ENCODE peak calls at places on chromosomes 12 and 14, in four cellular contexts. D, Y, L and M are unnamed samples.

GRCh38 chr14:61186793-61187641 is 94.1 kb downstream of the TMEM30B start:
- DNase-seq in D (no peak), L (no peak), Y (no peak), M (peak; percentile 11)

GRCh38 chr14:25039933-25040332 is 10.0 kb downstream of the STXBP6 start:
- DNase-seq in D (no peak), Y (no peak), L (no peak), M (no peak)

GRCh38 chr14:88321692-88322504 is 1.2 kb downstream of the KCNK10 start:
- DNase-seq in L (no peak), Y (no peak), D (no peak), M (no peak)

GRCh38 chr14:72788972-72789728 is 104.8 kb downstream of the DPF3 start:
- DNase-seq in D (no peak), Y (no peak), L (no peak), M (no peak)

GRCh38 chr14:31420013-31420318 is 384 bp downstream of the HEATR5A start:
- DNase-seq in L (peak; percentile 89), D (peak; percentile 50), Y (peak; percentile 78), M (peak; percentile 75)

GRCh38 chr14:50008562-50009355 is 107.6 kb downstream of the VCPKMT start:
- DNase-seq in D (no peak), L (no peak), Y (no peak), M (no peak)

GRCh38 chr12:113128802-113129663 is 6.5 kb downstream of the RASAL1 start:
- DNase-seq in Y (no peak), L (peak; percentile 15), D (no peak), M (no peak)

GRCh38 chr14:94974422-94974821 is 182.9 kb downstream of the DICER1 start:
- DNase-seq in D (no peak), Y (no peak), L (no peak), M (no peak)

GRCh38 chr12:91349451-91349850 is 166.8 kb upstream of the DCN start:
- DNase-seq in D (no peak), Y (no peak), L (no peak), M (no peak)

GRCh38 chr12:87074801-87075200 is 818.6 kb upstream of the MGAT4C start:
- DNase-seq in L (no peak), D (no peak), Y (no peak), M (no peak)

GRCh38 chr12:50052544-50052943 is 4.9 kb upstream of the ASIC1 start:
- DNase-seq in Y (no peak), D (no peak), L (no peak), M (no peak)

GRCh38 chr14:36521598-36522345 is 1.7 kb upstream of the NKX2-1 start:
- DNase-seq in Y (peak; percentile 69), D (no peak), L (peak; percentile 68), M (no peak)

GRCh38 chr14:38481939-38482678 is 226.2 kb upstream of the CLEC14A start:
- DNase-seq in D (no peak), L (peak; percentile 45), Y (no peak), M (no peak)

GRCh38 chr12:13347241-13348043 is 150.9 kb downstream of the EMP1 start:
- DNase-seq in Y (no peak), D (no peak), L (no peak), M (no peak)

GRCh38 chr14:38255408-38255672 is 553 bp downstream of the CLEC14A start:
- DNase-seq in Y (peak; percentile 60), D (peak; percentile 5), L (peak; percentile 51), M (peak; percentile 38)

GRCh38 chr14:34020014-34020413 is 69.1 kb upstream of the EGLN3 start:
- DNase-seq in D (no peak), Y (no peak), L (no peak), M (no peak)

GRCh38 chr12:11730299-11731041 is 81.0 kb downstream of the ETV6 start:
- DNase-seq in D (peak; percentile 75), Y (no peak), L (peak; percentile 54), M (no peak)

GRCh38 chr12:41013921-41014642 is 174.0 kb upstream of the PDZRN4 start:
- DNase-seq in D (no peak), Y (no peak), L (no peak), M (no peak)

GRCh38 chr12:102406033-102406584 is 74.3 kb downstream of the IGF1 start:
- DNase-seq in D (peak; percentile 15), Y (no peak), L (peak; percentile 51), M (no peak)

GRCh38 chr12:125455556-125455955 is 390.3 kb downstream of the AACS start:
- DNase-seq in L (no peak), Y (no peak), D (no peak), M (no peak)

GRCh38 chr14:56590535-56590951 is 10.9 kb downstream of the TMEM260 start:
- DNase-seq in Y (peak; percentile 32), D (no peak), L (no peak), M (no peak)

GRCh38 chr12:93127582-93128331 is 198.7 kb upstream of the EEA1 start:
- DNase-seq in Y (peak; percentile 22), L (peak; percentile 75), D (no peak), M (no peak)

GRCh38 chr12:25384954-25385216 is 134.2 kb upstream of the KRAS start:
- DNase-seq in Y (no peak), L (no peak), D (no peak), M (no peak)

DNA sequence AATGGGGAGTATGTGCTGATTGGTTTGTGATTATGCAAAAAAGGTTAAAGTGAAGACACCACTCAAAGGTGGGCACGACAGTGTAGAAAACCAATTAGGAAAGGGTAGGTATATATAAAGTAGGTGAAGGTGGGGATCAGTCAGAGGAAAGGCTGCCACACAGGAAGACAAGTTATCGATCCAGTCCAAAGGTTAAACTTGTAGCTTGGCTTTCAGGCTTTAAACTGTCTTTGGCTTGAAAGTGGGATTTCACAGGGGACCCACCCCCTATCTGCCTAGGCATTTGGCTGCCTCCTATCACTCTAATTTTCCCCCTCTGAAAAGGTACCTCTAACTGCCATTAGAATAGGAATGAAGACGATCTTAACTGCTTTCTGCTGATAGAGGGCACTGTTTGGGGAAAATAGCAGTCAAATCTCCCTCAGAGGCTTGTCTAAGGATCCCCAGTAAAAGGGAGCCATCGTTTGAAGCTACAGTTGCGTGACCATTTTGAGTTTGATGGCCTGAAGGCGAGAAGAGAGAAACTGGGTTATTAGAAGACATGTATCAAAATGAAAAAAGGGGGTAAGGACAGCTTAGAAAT is 250.2 kb downstream of the GPHN start:
- DNase-seq in Y (no peak), D (no peak), L (no peak), M (no peak)
- TF ChIP-seq CTCF in Y (no peak), D (no peak), L (no peak), M (no peak)

GRCh38 chr12:48351022-48351708 is 446 bp upstream of the ZNF641 start:
- DNase-seq in D (no peak), L (peak; percentile 84), Y (peak; percentile 67), M (peak; percentile 50)
- TF ChIP-seq CTCF in D (no peak), L (no peak), Y (no peak), M (no peak)

GRCh38 chr12:107619831-107620230 is 65.8 kb upstream of the PWP1 start:
- DNase-seq in D (no peak), L (no peak), Y (no peak), M (no peak)

GRCh38 chr12:107618106-107618505 is 67.5 kb upstream of the PWP1 start:
- DNase-seq in L (no peak), Y (no peak), D (no peak), M (no peak)

GRCh38 chr12:107616941-107617340 is 68.7 kb upstream of the PWP1 start:
- DNase-seq in L (no peak), Y (no peak), D (no peak), M (no peak)

GRCh38 chr12:107624493-107624892 is 61.1 kb upstream of the PWP1 start:
- DNase-seq in L (no peak), D (no peak), Y (no peak), M (no peak)

GRCh38 chr12:107622005-107622404 is 63.6 kb upstream of the PWP1 start:
- DNase-seq in D (no peak), L (no peak), Y (peak; percentile 61), M (no peak)
- TF ChIP-seq CTCF in D (peak; percentile 68), L (peak; percentile 31), Y (peak; percentile 89), M (peak; percentile 74)

GRCh38 chr14:92549096-92549852 is 35.7 kb downstream of the RIN3 start:
- DNase-seq in D (no peak), Y (no peak), L (no peak), M (no peak)

GRCh38 chr14:92549853-92550244 is 36.3 kb downstream of the RIN3 start:
- DNase-seq in D (no peak), L (no peak), Y (no peak), M (no peak)

GRCh38 chr14:92544051-92544730 is 30.6 kb downstream of the RIN3 start:
- DNase-seq in Y (no peak), D (no peak), L (no peak), M (no peak)

GRCh38 chr14:92542766-92543554 is 29.4 kb downstream of the RIN3 start:
- DNase-seq in D (no peak), Y (no peak), L (no peak), M (no peak)

DNA sequence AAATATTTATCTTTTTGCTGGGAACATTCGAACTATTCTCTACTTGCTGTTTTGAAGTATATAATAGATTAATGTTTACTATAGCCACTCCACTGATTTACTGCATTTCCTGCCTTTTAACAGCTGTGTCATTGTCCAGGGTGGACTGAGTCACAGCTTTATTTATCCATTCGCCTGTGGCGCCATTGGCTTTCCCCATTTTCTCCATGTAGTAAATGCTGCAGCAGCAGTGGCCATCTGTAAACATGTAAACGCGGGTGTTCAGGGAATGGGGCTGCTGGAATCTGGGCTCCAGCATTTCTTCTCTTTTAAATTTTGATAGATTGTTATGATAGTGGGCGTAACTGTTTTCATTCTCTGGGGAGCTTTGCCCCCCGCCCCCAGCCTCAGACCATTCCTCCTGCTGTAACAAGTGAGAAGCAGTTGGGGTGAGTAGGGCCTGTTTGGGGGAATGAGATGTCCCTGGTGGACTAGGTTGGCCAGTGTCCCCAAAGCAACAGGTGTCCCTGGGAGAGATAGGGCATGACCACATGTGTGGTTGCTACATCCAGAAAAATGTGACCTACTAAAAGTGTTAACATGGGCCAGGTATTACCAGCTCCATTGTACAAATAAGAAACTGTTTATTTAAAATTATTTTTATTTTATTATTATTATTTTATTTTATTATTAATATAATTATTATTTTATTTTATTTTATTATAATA is 32.9 kb downstream of the RIN3 start:
- DNase-seq in Y (no peak), D (no peak), L (no peak), M (no peak)
- TF ChIP-seq CTCF in Y (no peak), D (no peak), L (no peak), M (no peak)

DNA sequence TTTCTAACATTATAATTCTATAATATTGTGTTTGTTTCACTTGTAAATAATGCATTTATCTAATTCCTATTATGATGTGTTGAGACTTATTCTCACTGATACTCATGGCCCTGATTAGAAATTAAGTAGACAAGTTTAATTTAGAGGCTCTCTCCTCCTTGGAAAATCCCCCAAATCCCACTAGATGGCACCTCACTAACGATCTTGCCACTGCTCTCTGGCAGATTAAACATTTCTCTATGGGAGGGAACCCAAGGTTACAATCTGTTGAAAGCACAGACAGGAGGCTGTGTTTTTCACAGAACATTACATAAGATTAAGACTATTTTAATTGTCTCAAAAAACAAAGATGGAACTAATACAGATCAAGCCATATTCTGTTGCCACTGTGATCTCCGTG is 318.7 kb downstream of the LRFN5 start:
- DNase-seq in Y (no peak), D (no peak), L (no peak), M (no peak)
- TF ChIP-seq CTCF in Y (no peak), D (no peak), L (no peak), M (no peak)